ENCODE peak calls at places on chromosomes 16 and 17, in five cellular contexts. One of them, this sample, is unnamed.

GRCh38 chr16:84182680-84183571 is 3.9 kb downstream of the TAF1C start:
- DNase-seq in uterus: no peak
- DNase-seq in Caco-2: no peak
- DNase-seq in GM12864: no peak
- DNase-seq in upper lobe of right lung: no peak
- DNase-seq in this sample: no peak

GRCh38 chr17:73770115-73770848 is 126.0 kb upstream of the SDK2 start:
- DNase-seq in uterus: peak; percentile 87
- DNase-seq in Caco-2: no peak
- DNase-seq in GM12864: no peak
- DNase-seq in upper lobe of right lung: peak; percentile 69
- DNase-seq in this sample: peak; percentile 59

GRCh38 chr16:2246301-2246885 is 5.0 kb downstream of the ECI1 start:
- DNase-seq in uterus: no peak
- DNase-seq in Caco-2: no peak
- DNase-seq in GM12864: no peak
- DNase-seq in upper lobe of right lung: no peak
- DNase-seq in this sample: no peak

GRCh38 chr16:19578378-19578851 is 22.9 kb downstream of the VPS35L start:
- DNase-seq in uterus: no peak
- DNase-seq in Caco-2: no peak
- DNase-seq in GM12864: no peak
- DNase-seq in upper lobe of right lung: no peak
- DNase-seq in this sample: peak; percentile 70

GRCh38 chr17:2011421-2012371 is 13.4 kb downstream of the RTN4RL1 start:
- DNase-seq in uterus: no peak
- DNase-seq in Caco-2: no peak
- DNase-seq in GM12864: no peak
- DNase-seq in upper lobe of right lung: peak; percentile 72
- DNase-seq in this sample: peak; percentile 77

GRCh38 chr17:40825596-40825995 is 3.2 kb upstream of the KRT10 start:
- DNase-seq in uterus: no peak
- DNase-seq in Caco-2: no peak
- DNase-seq in GM12864: no peak
- DNase-seq in upper lobe of right lung: no peak
- DNase-seq in this sample: no peak

GRCh38 chr16:27639588-27640276 is 89.8 kb downstream of the KATNIP start:
- DNase-seq in uterus: no peak
- DNase-seq in Caco-2: no peak
- DNase-seq in GM12864: peak; percentile 22
- DNase-seq in upper lobe of right lung: no peak
- DNase-seq in this sample: peak; percentile 45

GRCh38 chr17:41326173-41327145 is 10.9 kb upstream of the KRTAP17-1 start:
- DNase-seq in uterus: no peak
- DNase-seq in Caco-2: no peak
- DNase-seq in GM12864: no peak
- DNase-seq in upper lobe of right lung: no peak
- DNase-seq in this sample: no peak

GRCh38 chr16:50889276-50889675 is 147.4 kb downstream of the CYLD start:
- DNase-seq in uterus: no peak
- DNase-seq in Caco-2: no peak
- DNase-seq in GM12864: no peak
- DNase-seq in upper lobe of right lung: no peak
- DNase-seq in this sample: no peak

GRCh38 chr17:82445542-82445941 is 5.0 kb downstream of the CYBC1 start:
- DNase-seq in uterus: no peak
- DNase-seq in Caco-2: no peak
- DNase-seq in GM12864: no peak
- DNase-seq in upper lobe of right lung: no peak
- DNase-seq in this sample: no peak

GRCh38 chr17:390025-390424 is 37.4 kb upstream of the RPH3AL start:
- DNase-seq in uterus: no peak
- DNase-seq in Caco-2: no peak
- DNase-seq in GM12864: no peak
- DNase-seq in upper lobe of right lung: no peak
- DNase-seq in this sample: no peak

GRCh38 chr16:30458561-30459394 is 13.1 kb upstream of the SEPHS2 start:
- DNase-seq in uterus: no peak
- DNase-seq in Caco-2: no peak
- DNase-seq in GM12864: peak; percentile 96
- DNase-seq in upper lobe of right lung: peak; percentile 84
- DNase-seq in this sample: no peak

GRCh38 chr16:48542020-48542473 is 67.9 kb downstream of the N4BP1 start:
- DNase-seq in uterus: no peak
- DNase-seq in Caco-2: no peak
- DNase-seq in GM12864: no peak
- DNase-seq in upper lobe of right lung: peak; percentile 81
- DNase-seq in this sample: no peak

GRCh38 chr17:60390223-60390622 is 1.7 kb downstream of the USP32 start:
- DNase-seq in uterus: no peak
- DNase-seq in Caco-2: no peak
- DNase-seq in GM12864: no peak
- DNase-seq in upper lobe of right lung: no peak
- DNase-seq in this sample: peak; percentile 22

GRCh38 chr16:80318107-80318506 is 222.7 kb upstream of the DYNLRB2 start:
- DNase-seq in uterus: no peak
- DNase-seq in Caco-2: no peak
- DNase-seq in GM12864: no peak
- DNase-seq in upper lobe of right lung: no peak
- DNase-seq in this sample: no peak
- TF ChIP-seq CTCF in uterus: no peak
- TF ChIP-seq CTCF in Caco-2: no peak
- TF ChIP-seq CTCF in GM12864: no peak
- TF ChIP-seq CTCF in upper lobe of right lung: no peak
- TF ChIP-seq CTCF in this sample: no peak

DNA sequence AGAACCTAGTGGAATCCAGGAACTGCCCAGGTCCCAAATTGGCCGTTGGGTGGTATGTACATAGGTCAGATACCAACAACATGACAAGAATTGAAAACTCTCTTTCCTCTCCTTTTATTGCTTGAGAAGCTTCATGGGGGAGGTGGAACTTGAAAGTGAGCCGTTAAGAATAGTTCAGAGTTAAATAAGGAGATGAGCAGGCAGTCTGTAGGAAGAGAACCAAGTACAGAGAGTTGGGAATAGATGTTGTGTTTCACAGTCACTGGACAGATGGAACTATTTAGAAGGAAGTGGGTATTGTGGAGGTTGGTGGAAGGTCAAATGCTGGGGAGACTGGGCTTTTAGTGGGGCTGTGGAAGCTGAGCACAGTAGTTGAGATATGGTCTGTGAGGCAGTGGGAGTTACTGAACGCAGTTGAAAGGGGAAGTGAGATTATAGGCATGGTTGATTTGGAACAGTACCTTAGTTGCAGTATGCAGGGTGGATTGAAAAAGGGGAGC is 26.4 kb downstream of the ARHGAP44 start:
- DNase-seq in uterus: no peak
- DNase-seq in Caco-2: no peak
- DNase-seq in GM12864: peak; percentile 90
- DNase-seq in upper lobe of right lung: no peak
- DNase-seq in this sample: no peak
- H3K4me3 ChIP-seq in uterus: no peak overlapping the region
- H3K4me3 ChIP-seq in Caco-2: no peak overlapping the region
- H3K4me3 ChIP-seq in GM12864: peak overlapping the region; percentile 0
- H3K4me3 ChIP-seq in upper lobe of right lung: no peak overlapping the region
- H3K4me3 ChIP-seq in this sample: no peak overlapping the region

GRCh38 chr17:8256291-8256690 is 7.2 kb downstream of the PFAS start:
- DNase-seq in uterus: no peak
- DNase-seq in Caco-2: no peak
- DNase-seq in GM12864: no peak
- DNase-seq in upper lobe of right lung: no peak
- DNase-seq in this sample: no peak

GRCh38 chr17:8255499-8255898 is 6.4 kb downstream of the PFAS start:
- DNase-seq in uterus: no peak
- DNase-seq in Caco-2: no peak
- DNase-seq in GM12864: no peak
- DNase-seq in upper lobe of right lung: no peak
- DNase-seq in this sample: no peak

GRCh38 chr17:8254881-8255280 is 5.8 kb downstream of the PFAS start:
- DNase-seq in uterus: no peak
- DNase-seq in Caco-2: no peak
- DNase-seq in GM12864: no peak
- DNase-seq in upper lobe of right lung: no peak
- DNase-seq in this sample: no peak

GRCh38 chr17:8256691-8257090 is 7.6 kb downstream of the PFAS start:
- DNase-seq in uterus: no peak
- DNase-seq in Caco-2: no peak
- DNase-seq in GM12864: no peak
- DNase-seq in upper lobe of right lung: no peak
- DNase-seq in this sample: no peak

GRCh38 chr17:8253801-8254200 is 4.7 kb downstream of the PFAS start:
- DNase-seq in uterus: no peak
- DNase-seq in Caco-2: no peak
- DNase-seq in GM12864: no peak
- DNase-seq in upper lobe of right lung: no peak
- DNase-seq in this sample: no peak
- TF ChIP-seq CTCF in uterus: no peak
- TF ChIP-seq CTCF in Caco-2: peak; percentile 51
- TF ChIP-seq CTCF in GM12864: no peak
- TF ChIP-seq CTCF in upper lobe of right lung: no peak
- TF ChIP-seq CTCF in this sample: no peak

GRCh38 chr17:18361837-18362380 is 1.4 kb downstream of the SHMT1 start:
- DNase-seq in uterus: no peak
- DNase-seq in Caco-2: no peak
- DNase-seq in GM12864: no peak
- DNase-seq in upper lobe of right lung: no peak
- DNase-seq in this sample: no peak
- H3K4me3 ChIP-seq in uterus: no peak overlapping the region
- H3K4me3 ChIP-seq in Caco-2: peak overlapping the region; percentile 99
- H3K4me3 ChIP-seq in GM12864: peak overlapping the region; percentile 81
- H3K4me3 ChIP-seq in upper lobe of right lung: peak overlapping the region; percentile 85
- H3K4me3 ChIP-seq in this sample: peak overlapping the region; percentile 80

GRCh38 chr16:66469291-66469931 is 42.3 kb downstream of the BEAN1 start:
- DNase-seq in uterus: no peak
- DNase-seq in Caco-2: no peak
- DNase-seq in GM12864: no peak
- DNase-seq in upper lobe of right lung: peak; percentile 36
- DNase-seq in this sample: no peak
- TF ChIP-seq CTCF in uterus: no peak
- TF ChIP-seq CTCF in Caco-2: no peak
- TF ChIP-seq CTCF in GM12864: no peak
- TF ChIP-seq CTCF in upper lobe of right lung: no peak
- TF ChIP-seq CTCF in this sample: no peak

DNA sequence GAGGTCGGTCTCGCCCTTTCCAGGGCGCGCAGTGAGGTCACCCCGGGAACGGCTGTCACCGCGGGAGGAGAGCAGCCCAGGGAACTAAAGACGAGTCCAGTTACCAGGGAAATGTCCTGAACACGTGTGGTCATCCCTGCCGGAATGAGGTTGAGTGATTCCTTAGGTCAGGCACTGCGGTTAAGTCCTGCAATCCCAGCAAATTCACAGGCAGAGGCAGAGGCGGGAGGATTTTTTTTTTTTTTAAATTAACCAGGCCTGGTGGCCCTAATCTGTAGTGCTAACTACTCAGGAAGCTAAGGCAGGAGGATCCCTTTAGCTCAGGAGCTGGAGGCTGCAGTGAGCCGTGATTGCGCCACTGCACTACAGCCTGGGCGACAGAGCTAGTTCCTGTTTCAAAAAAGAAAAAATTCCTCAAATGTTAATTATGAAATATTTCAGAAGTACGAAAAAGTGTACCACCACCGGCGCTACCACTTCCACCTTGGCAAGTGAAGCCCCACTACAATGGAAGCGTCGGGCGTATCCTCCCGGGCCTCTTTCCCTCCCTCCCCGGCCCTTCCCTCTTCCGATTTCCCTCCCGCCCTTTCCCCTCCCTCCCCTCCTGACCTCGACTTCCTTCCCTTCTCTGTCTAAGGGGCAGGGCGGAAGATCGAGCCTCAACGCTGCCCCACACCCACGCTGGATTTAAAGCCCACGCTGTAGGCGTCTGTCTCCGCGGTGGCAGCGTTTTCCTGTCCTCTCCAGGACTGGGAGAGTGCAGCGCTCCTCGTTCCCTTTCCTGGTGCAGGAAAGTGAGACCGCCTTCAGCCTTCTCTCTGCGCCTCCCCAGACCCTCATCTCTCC is 27.3 kb downstream of the SLFN11 start:
- DNase-seq in uterus: peak; percentile 51
- DNase-seq in Caco-2: no peak
- DNase-seq in GM12864: no peak
- DNase-seq in upper lobe of right lung: peak; percentile 85
- DNase-seq in this sample: no peak
- H3K4me3 ChIP-seq in uterus: peak overlapping the region; percentile 30
- H3K4me3 ChIP-seq in Caco-2: no peak overlapping the region
- H3K4me3 ChIP-seq in GM12864: no peak overlapping the region
- H3K4me3 ChIP-seq in upper lobe of right lung: peak overlapping the region; percentile 55
- H3K4me3 ChIP-seq in this sample: peak overlapping the region; percentile 30